ENCODE peak calls at places on chromosomes 11 and 22, in five cellular contexts. B is Kasumi-1; U is stimulated activated CD4-positive, alpha-beta T cell treated with anti-CD3 and anti-CD28 coated beads, Interleukin-4, amount 100 ng/mL, for 48 hours; X is NCI-H1436; V is Karpas-422. S is an unnamed sample.

GRCh38 chr22:21952586-21953571 is at the start of gene PPM1F:
- DNase-seq in V (peak; percentile 94), X (peak; percentile 79), U (peak; percentile 91), B (peak; percentile 71), S (peak; percentile 94)

GRCh38 chr11:75031771-75032549 is 43.2 kb downstream of the NEU3 start:
- DNase-seq in U (peak; percentile 67), V (peak; percentile 87), B (peak; percentile 64), X (peak; percentile 28), S (peak; percentile 36)

GRCh38 chr11:33857924-33858323 is 34.0 kb downstream of the LMO2 start:
- DNase-seq in V (peak; percentile 94), X (peak; percentile 61), B (peak; percentile 67), U (peak; percentile 78), S (peak; percentile 36)

GRCh38 chr11:14506532-14506931 is 6.9 kb upstream of the COPB1 start:
- DNase-seq in B (no peak), U (no peak), V (no peak), X (no peak), S (no peak)

GRCh38 chr11:112100457-112100856 is 13.8 kb downstream of the SDHD start:
- DNase-seq in X (no peak), U (no peak), B (no peak), V (no peak), S (no peak)

GRCh38 chr22:37669586-37669985 is 5.8 kb upstream of the LGALS1 start:
- DNase-seq in V (no peak), B (no peak), X (no peak), U (no peak), S (no peak)

GRCh38 chr11:33827206-33827605 is 52.9 kb upstream of the FBXO3 start:
- DNase-seq in V (no peak), B (no peak), X (no peak), U (no peak), S (no peak)

GRCh38 chr11:116507849-116508695 is 264.7 kb downstream of the BUD13 start:
- DNase-seq in B (no peak), X (no peak), U (no peak), V (no peak), S (no peak)

GRCh38 chr11:47176328-47177228 is at the start of gene ARFGAP2:
- DNase-seq in B (peak; percentile 95), V (peak; percentile 98), U (peak; percentile 92), X (peak; percentile 95), S (peak; percentile 100)

GRCh38 chr11:121129362-121130340 is 28.6 kb downstream of the TECTA start:
- DNase-seq in B (no peak), V (no peak), U (no peak), X (no peak), S (no peak)

GRCh38 chr11:101061606-101062005 is 68.0 kb downstream of the PGR start:
- DNase-seq in B (no peak), U (no peak), V (no peak), X (no peak), S (no peak)

GRCh38 chr22:22099833-22100812 is 117.5 kb upstream of the TOP3B start:
- DNase-seq in B (peak; percentile 17), V (peak; percentile 85), X (no peak), U (no peak), S (no peak)

GRCh38 chr11:12502950-12503579 is 125.7 kb downstream of the PARVA start:
- DNase-seq in V (no peak), B (no peak), U (no peak), X (no peak), S (no peak)

GRCh38 chr11:11777897-11778296 is 63.9 kb upstream of the USP47 start:
- DNase-seq in B (no peak), V (no peak), U (no peak), X (no peak), S (no peak)

GRCh38 chr11:95375881-95376280 is 144.9 kb upstream of the SESN3 start:
- DNase-seq in U (no peak), X (no peak), B (no peak), V (no peak), S (no peak)

GRCh38 chr11:36713715-36714114 is 115.7 kb upstream of the RAG2 start:
- DNase-seq in B (peak; percentile 82), U (no peak), V (no peak), X (no peak), S (no peak)

GRCh38 chr11:2449548-2450320 is 4.9 kb downstream of the KCNQ1 start:
- DNase-seq in B (no peak), X (no peak), V (no peak), U (no peak), S (no peak)

GRCh38 chr11:36346562-36347383 is 50.7 kb downstream of the PRR5L start:
- DNase-seq in U (no peak), B (no peak), V (no peak), X (no peak), S (no peak)